ENCODE peak calls at places on chromosomes 2 and 18, in ten cellular contexts. I is SK-N-SH; M is EL; Z is ureter; K is mucosa of gallbladder; Q is lower leg skin; J is GM04503; D is stimulated activated CD8-positive, alpha-beta memory T cell treated with anti-CD3 and anti-CD28 coated beads, Interleukin-4, amount 100 ng/mL, for 1 hour; R is natural killer cell treated with Interleukin-12 subunit alpha and Interleukin-12 subunit beta and Interleukin-15 and Interleukin-18, amount 100 ng/mL, for 72 hours; V is colonic mucosa. W is an unnamed sample.

GRCh38 chr2:63544017-63544627 is 44.2 kb downstream of the WDPCP start:
- DNase-seq in I (peak), M (peak), Z (no peak), K (no peak), Q (no peak), J (no peak), D (no peak), R (no peak), V (no peak), W (no peak)

GRCh38 chr18:73766915-73767314 is 380.7 kb downstream of the FBXO15 start:
- DNase-seq in I (no peak), M (no peak), Z (no peak), K (no peak), Q (no peak), J (no peak), D (no peak), R (no peak), V (no peak), W (no peak)

GRCh38 chr18:32920796-32921787 is 148.3 kb upstream of the KLHL14 start:
- DNase-seq in I (no peak), M (no peak), Z (no peak), K (no peak), Q (no peak), J (peak), D (no peak), R (no peak), V (no peak), W (peak)

GRCh38 chr2:27100036-27100435 is 13.5 kb downstream of the KHK start:
- DNase-seq in I (peak), M (no peak), Z (no peak), K (no peak), Q (no peak), J (no peak), D (no peak), R (no peak), V (no peak), W (no peak)

GRCh38 chr18:2994603-2995432 is 18.1 kb downstream of the LPIN2 start:
- DNase-seq in I (no peak), M (no peak), Z (no peak), K (peak), Q (no peak), J (no peak), D (no peak), R (peak), V (no peak), W (no peak)

GRCh38 chr2:206383669-206384068 is 59.7 kb upstream of the ADAM23 start:
- DNase-seq in I (no peak), M (no peak), Z (no peak), K (no peak), Q (no peak), J (no peak), D (no peak), R (no peak), V (no peak), W (no peak)

GRCh38 chr2:222424729-222425671 is 657 bp downstream of the SGPP2 start:
- DNase-seq in I (peak), M (no peak), Z (no peak), K (no peak), Q (no peak), J (no peak), D (no peak), R (no peak), V (peak), W (no peak)

GRCh38 chr2:227370791-227371312 is 8.3 kb downstream of the TM4SF20 start:
- DNase-seq in I (no peak), M (peak), Z (no peak), K (peak), Q (peak), J (no peak), D (no peak), R (no peak), V (no peak), W (no peak)

GRCh38 chr2:183665976-183666375 is 541.7 kb downstream of the NUP35 start:
- DNase-seq in I (no peak), M (peak), Z (no peak), K (no peak), Q (no peak), J (no peak), D (no peak), R (no peak), V (no peak), W (no peak)

GRCh38 chr2:136206613-136207012 is 88.7 kb upstream of the CXCR4 start:
- DNase-seq in I (no peak), M (no peak), Z (no peak), K (no peak), Q (no peak), J (no peak), D (no peak), R (no peak), V (no peak), W (no peak)

GRCh38 chr18:37314534-37314933 is 251.1 kb downstream of the CELF4 start:
- DNase-seq in I (no peak), M (no peak), Z (no peak), K (no peak), Q (no peak), J (no peak), D (no peak), R (no peak), V (no peak), W (no peak)

GRCh38 chr2:64493788-64494187 is 30.3 kb upstream of the AFTPH start:
- DNase-seq in I (no peak), M (no peak), Z (no peak), K (no peak), Q (no peak), J (no peak), D (no peak), R (no peak), V (no peak), W (no peak)

GRCh38 chr18:62085766-62086165 is 101.1 kb downstream of the PIGN start:
- DNase-seq in I (no peak), M (peak), Z (no peak), K (no peak), Q (no peak), J (no peak), D (no peak), R (no peak), V (no peak), W (no peak)

GRCh38 chr18:39742015-39742466 is 2176.4 kb upstream of the CELF4 start:
- DNase-seq in I (peak), M (no peak), Z (no peak), K (no peak), Q (no peak), J (no peak), D (no peak), R (no peak), V (no peak), W (no peak)

GRCh38 chr2:205785507-205786222 is 103.4 kb downstream of the NRP2 start:
- DNase-seq in I (no peak), M (no peak), Z (no peak), K (no peak), Q (no peak), J (no peak), D (no peak), R (no peak), V (no peak), W (no peak)

GRCh38 chr2:148557844-148558436 is 86.6 kb upstream of the EPC2 start:
- DNase-seq in I (no peak), M (no peak), Z (no peak), K (no peak), Q (no peak), J (no peak), D (no peak), R (no peak), V (no peak), W (no peak)

GRCh38 chr2:109331864-109332848 is 203.2 kb downstream of the SH3RF3 start:
- DNase-seq in I (peak), M (peak), Z (peak), K (peak), Q (peak), J (no peak), D (no peak), R (peak), V (peak), W (peak)

GRCh38 chr2:172709566-172710291 is 25.9 kb upstream of the RAPGEF4 start:
- DNase-seq in I (no peak), M (no peak), Z (no peak), K (no peak), Q (no peak), J (no peak), D (no peak), R (no peak), V (no peak), W (no peak)

GRCh38 chr2:74554821-74555531 is 456 bp downstream of the DOK1 start:
- DNase-seq in I (peak), M (peak), Z (peak), K (peak), Q (no peak), J (no peak), D (no peak), R (peak), V (peak), W (no peak)

GRCh38 chr2:173590278-173590811 is 235.7 kb downstream of the CDCA7 start:
- DNase-seq in I (peak), M (peak), Z (no peak), K (no peak), Q (peak), J (peak), D (no peak), R (no peak), V (peak), W (peak)

GRCh38 chr2:203809991-203810510 is 57.5 kb upstream of the CTLA4 start:
- DNase-seq in I (no peak), M (no peak), Z (no peak), K (no peak), Q (no peak), J (no peak), D (no peak), R (no peak), V (no peak), W (no peak)

GRCh38 chr2:74735544-74735943 is 81.5 kb downstream of the SEMA4F start:
- DNase-seq in I (peak), M (no peak), Z (no peak), K (no peak), Q (no peak), J (no peak), D (no peak), R (no peak), V (no peak), W (no peak)

GRCh38 chr2:231554748-231555545 is 24.7 kb upstream of the NMUR1 start:
- DNase-seq in I (no peak), M (peak), Z (peak), K (peak), Q (no peak), J (no peak), D (no peak), R (peak), V (peak), W (peak)

GRCh38 chr18:37476182-37476581 is 89.4 kb downstream of the CELF4 start:
- DNase-seq in I (peak), M (peak), Z (no peak), K (no peak), Q (no peak), J (no peak), D (no peak), R (no peak), V (peak), W (no peak)

GRCh38 chr18:26489191-26489590 is 59.2 kb downstream of the KCTD1 start:
- DNase-seq in I (no peak), M (no peak), Z (no peak), K (no peak), Q (no peak), J (no peak), D (no peak), R (no peak), V (no peak), W (no peak)

GRCh38 chr2:9771481-9772017 is 71.7 kb upstream of the TAF1B start:
- DNase-seq in I (peak), M (peak), Z (no peak), K (no peak), Q (no peak), J (peak), D (no peak), R (no peak), V (no peak), W (no peak)

GRCh38 chr2:41954304-41955291 is 93.2 kb upstream of the PKDCC start:
- DNase-seq in I (peak), M (no peak), Z (no peak), K (no peak), Q (no peak), J (no peak), D (no peak), R (no peak), V (no peak), W (no peak)

GRCh38 chr2:111066062-111066593 is 54.6 kb upstream of the BCL2L11 start:
- DNase-seq in I (no peak), M (no peak), Z (no peak), K (no peak), Q (no peak), J (no peak), D (no peak), R (no peak), V (no peak), W (no peak)

GRCh38 chr2:200359552-200359951 is 53.1 kb downstream of the SPATS2L start:
- DNase-seq in I (no peak), M (no peak), Z (no peak), K (no peak), Q (no peak), J (no peak), D (no peak), R (no peak), V (no peak), W (no peak)

GRCh38 chr2:29923110-29923721 is 1.8 kb upstream of the ALK start:
- DNase-seq in I (peak), M (peak), Z (peak), K (peak), Q (peak), J (peak), D (no peak), R (no peak), V (peak), W (no peak)

GRCh38 chr18:23503038-23503966 is at the start of gene RMC1:
- DNase-seq in I (peak), M (peak), Z (peak), K (peak), Q (peak), J (peak), D (peak), R (peak), V (peak), W (peak)

GRCh38 chr2:147182260-147182659 is 662.6 kb upstream of the ACVR2A start:
- DNase-seq in I (no peak), M (peak), Z (no peak), K (peak), Q (no peak), J (no peak), D (no peak), R (peak), V (peak), W (no peak)

GRCh38 chr2:15049096-15049993 is 416.8 kb downstream of the LRATD1 start:
- DNase-seq in I (no peak), M (no peak), Z (no peak), K (no peak), Q (no peak), J (no peak), D (no peak), R (no peak), V (no peak), W (no peak)

GRCh38 chr2:156818221-156818620 is 382.0 kb downstream of the GPD2 start:
- DNase-seq in I (no peak), M (no peak), Z (no peak), K (no peak), Q (no peak), J (no peak), D (no peak), R (no peak), V (no peak), W (no peak)

GRCh38 chr2:43623052-43623451 is 14.0 kb upstream of the PLEKHH2 start:
- DNase-seq in I (peak), M (peak), Z (no peak), K (peak), Q (no peak), J (no peak), D (no peak), R (no peak), V (no peak), W (no peak)

GRCh38 chr2:237564526-237565131 is 1.7 kb upstream of the PRLH start:
- DNase-seq in I (no peak), M (no peak), Z (no peak), K (no peak), Q (no peak), J (no peak), D (no peak), R (no peak), V (no peak), W (no peak)

GRCh38 chr2:165572155-165572554 is 102.7 kb downstream of the CSRNP3 start:
- DNase-seq in I (peak), M (no peak), Z (no peak), K (no peak), Q (no peak), J (no peak), D (no peak), R (no peak), V (no peak), W (no peak)

GRCh38 chr2:150091896-150092295 is 395.6 kb downstream of the RND3 start:
- DNase-seq in I (no peak), M (no peak), Z (no peak), K (no peak), Q (no peak), J (no peak), D (no peak), R (no peak), V (no peak), W (no peak)

W was measured in brain pericyte.